ENCODE peak calls at places on chromosomes 11 and 22, in four cellular contexts. N is PC-9, I is fibroblast of lung, S is thoracic aorta. U is an unnamed sample.

GRCh38 chr11:78645226-78646202 is 70.8 kb upstream of the NARS2 start:
- DNase-seq in N (peak; percentile 54), I (peak; percentile 47), S (no peak), U (peak; percentile 53)

GRCh38 chr11:115425816-115426215 is 78.4 kb downstream of the CADM1 start:
- DNase-seq in N (no peak), I (no peak), S (no peak), U (no peak)

GRCh38 chr11:18352581-18352980 is 30.2 kb downstream of the GTF2H1 start:
- DNase-seq in N (no peak), I (peak; percentile 29), S (no peak), U (no peak)

GRCh38 chr11:119316017-119316728 is 757 bp downstream of the MCAM start:
- DNase-seq in N (no peak), I (peak; percentile 20), S (peak; percentile 76), U (no peak)

GRCh38 chr11:130115218-130115617 is 44.4 kb upstream of the ST14 start:
- DNase-seq in N (peak; percentile 55), I (peak; percentile 50), S (no peak), U (no peak)

GRCh38 chr11:121071456-121072236 is 29.4 kb upstream of the TECTA start:
- DNase-seq in N (no peak), I (no peak), S (no peak), U (no peak)

GRCh38 chr11:47220401-47220821 is 5.6 kb downstream of the DDB2 start:
- DNase-seq in N (peak; percentile 48), I (peak; percentile 69), S (no peak), U (no peak)

GRCh38 chr11:57323503-57324153 is 1.1 kb downstream of the TNKS1BP1 start:
- DNase-seq in N (no peak), I (peak; percentile 30), S (no peak), U (no peak)

GRCh38 chr11:76445122-76446084 is 585 bp downstream of the EMSY start:
- DNase-seq in N (peak; percentile 77), I (peak; percentile 93), S (peak; percentile 46), U (peak; percentile 57)

GRCh38 chr11:78310500-78310909 is 107.1 kb downstream of the GAB2 start:
- DNase-seq in N (no peak), I (peak; percentile 49), S (peak; percentile 33), U (no peak)

GRCh38 chr22:31969789-31970489 is 25.6 kb downstream of the YWHAH start:
- DNase-seq in N (peak; percentile 81), I (peak; percentile 62), S (no peak), U (peak; percentile 66)

GRCh38 chr11:71129624-71130023 is 122.8 kb downstream of the SHANK2 start:
- DNase-seq in N (no peak), I (peak; percentile 27), S (no peak), U (peak; percentile 73)

GRCh38 chr11:5618807-5619206 is 6.0 kb upstream of the TRIM34 start:
- DNase-seq in N (peak; percentile 69), I (peak; percentile 86), S (no peak), U (peak; percentile 49)

GRCh38 chr11:73950869-73951710 is at the start of gene DNAJB13:
- DNase-seq in N (peak; percentile 47), I (peak; percentile 49), S (no peak), U (peak; percentile 27)

GRCh38 chr11:6638437-6638836 is 17.2 kb downstream of the DCHS1 start:
- DNase-seq in N (no peak), I (no peak), S (no peak), U (no peak)

GRCh38 chr11:69538840-69539239 is 57.4 kb downstream of the LINC01488 start:
- DNase-seq in N (no peak), I (no peak), S (no peak), U (no peak)

GRCh38 chr11:22456993-22457748 is 119.0 kb downstream of the SLC17A6 start:
- DNase-seq in N (peak; percentile 51), I (no peak), S (no peak), U (peak; percentile 86)

GRCh38 chr11:5102246-5102645 is 32.9 kb downstream of the OR52E1 start:
- DNase-seq in N (no peak), I (no peak), S (no peak), U (no peak)

GRCh38 chr11:66183581-66184048 is 84.8 kb upstream of the RAB1B start:
- DNase-seq in N (no peak), I (no peak), S (no peak), U (no peak)

GRCh38 chr22:41876275-41876674 is 38.6 kb downstream of the SHISA8 start:
- DNase-seq in N (no peak), I (no peak), S (no peak), U (no peak)

GRCh38 chr22:24326266-24326665 is 55.6 kb downstream of the SPECC1L start:
- DNase-seq in N (no peak), I (no peak), S (no peak), U (no peak)

GRCh38 chr11:128342511-128343133 is 244.7 kb downstream of the ETS1 start:
- DNase-seq in N (peak; percentile 99), I (peak; percentile 81), S (no peak), U (peak; percentile 58)

GRCh38 chr22:23264610-23265388 is 84.5 kb downstream of the BCR start:
- DNase-seq in N (peak; percentile 58), I (no peak), S (no peak), U (no peak)

GRCh38 chr11:68432874-68433273 is 27.7 kb upstream of the PPP6R3 start:
- DNase-seq in N (no peak), I (no peak), S (no peak), U (no peak)

GRCh38 chr11:34512810-34513673 is 552 bp downstream of the ELF5 start:
- DNase-seq in N (peak; percentile 73), I (peak; percentile 33), S (no peak), U (no peak)

GRCh38 chr11:27254744-27255446 is 108.1 kb downstream of the CCDC34 start:
- DNase-seq in N (no peak), I (peak; percentile 94), S (no peak), U (no peak)

GRCh38 chr22:42227435-42227834 is 43.0 kb downstream of the TCF20 start:
- DNase-seq in N (no peak), I (no peak), S (no peak), U (no peak)

GRCh38 chr11:93468286-93468685 is 74.9 kb downstream of the SMCO4 start:
- DNase-seq in N (no peak), I (no peak), S (no peak), U (no peak)

GRCh38 chr22:35752172-35752832 is 34.6 kb downstream of the APOL5 start:
- DNase-seq in N (no peak), I (no peak), S (no peak), U (no peak)

GRCh38 chr22:43992331-43992821 is 31.7 kb upstream of the PARVB start:
- DNase-seq in N (peak; percentile 31), I (peak; percentile 72), S (no peak), U (no peak)

GRCh38 chr11:59273008-59273841 is 60.5 kb upstream of the MPEG1 start:
- DNase-seq in N (peak; percentile 94), I (no peak), S (no peak), U (peak; percentile 68)

GRCh38 chr11:128624269-128625170 is 37.2 kb upstream of the ETS1 start:
- DNase-seq in N (peak; percentile 62), I (no peak), S (no peak), U (no peak)

GRCh38 chr11:74634537-74634936 is 42.2 kb downstream of the POLD3 start:
- DNase-seq in N (peak; percentile 56), I (peak; percentile 65), S (no peak), U (peak; percentile 87)

GRCh38 chr22:30860176-30861105 is 108.1 kb downstream of the MORC2 start:
- DNase-seq in N (no peak), I (no peak), S (no peak), U (no peak)

GRCh38 chr22:30246962-30247376 is 410 bp upstream of the LIF start:
- DNase-seq in N (no peak), I (no peak), S (no peak), U (no peak)

GRCh38 chr11:84193706-84194105 is 907.5 kb upstream of the CCDC90B start:
- DNase-seq in N (no peak), I (no peak), S (no peak), U (no peak)

GRCh38 chr22:29641052-29641780 is 37.8 kb downstream of the NF2 start:
- DNase-seq in N (no peak), I (no peak), S (no peak), U (no peak)

GRCh38 chr11:80118071-80118470 is 677.2 kb upstream of the TENM4 start:
- DNase-seq in N (no peak), I (no peak), S (no peak), U (no peak)

GRCh38 chr11:46273511-46274205 is 3.8 kb upstream of the CREB3L1 start:
- DNase-seq in N (peak; percentile 78), I (peak; percentile 24), S (no peak), U (no peak)

GRCh38 chr22:37610480-37611148 is 2.0 kb downstream of the GGA1 start:
- DNase-seq in N (peak; percentile 9), I (no peak), S (no peak), U (no peak)
- H3K27ac ChIP-seq in N (no peak overlapping the region), I (no peak overlapping the region), S (no peak overlapping the region), U (no peak overlapping the region)

GRCh38 chr22:37744589-37744988 is 47.7 kb downstream of the TRIOBP start:
- DNase-seq in N (no peak), I (no peak), S (no peak), U (no peak)
- H3K27ac ChIP-seq in N (no peak overlapping the region), I (no peak overlapping the region), S (no peak overlapping the region), U (no peak overlapping the region)

GRCh38 chr11:414333-414857 is 404 bp downstream of the SIGIRR start:
- DNase-seq in N (no peak), I (no peak), S (no peak), U (no peak)

GRCh38 chr11:416757-417621 is 2.2 kb upstream of the SIGIRR start:
- DNase-seq in N (peak; percentile 37), I (no peak), S (no peak), U (no peak)

GRCh38 chr11:415640-416041 is 842 bp upstream of the SIGIRR start:
- DNase-seq in N (no peak), I (no peak), S (no peak), U (no peak)

GRCh38 chr11:417652-418342 is 3.0 kb upstream of the SIGIRR start:
- DNase-seq in N (no peak), I (no peak), S (no peak), U (no peak)

GRCh38 chr11:416051-416756 is 1.4 kb upstream of the SIGIRR start:
- DNase-seq in N (no peak), I (no peak), S (no peak), U (no peak)
- H3K27ac ChIP-seq in N (no peak overlapping the region), I (no peak overlapping the region), S (peak overlapping the region; percentile 38), U (peak overlapping the region; percentile 31)

DNA sequence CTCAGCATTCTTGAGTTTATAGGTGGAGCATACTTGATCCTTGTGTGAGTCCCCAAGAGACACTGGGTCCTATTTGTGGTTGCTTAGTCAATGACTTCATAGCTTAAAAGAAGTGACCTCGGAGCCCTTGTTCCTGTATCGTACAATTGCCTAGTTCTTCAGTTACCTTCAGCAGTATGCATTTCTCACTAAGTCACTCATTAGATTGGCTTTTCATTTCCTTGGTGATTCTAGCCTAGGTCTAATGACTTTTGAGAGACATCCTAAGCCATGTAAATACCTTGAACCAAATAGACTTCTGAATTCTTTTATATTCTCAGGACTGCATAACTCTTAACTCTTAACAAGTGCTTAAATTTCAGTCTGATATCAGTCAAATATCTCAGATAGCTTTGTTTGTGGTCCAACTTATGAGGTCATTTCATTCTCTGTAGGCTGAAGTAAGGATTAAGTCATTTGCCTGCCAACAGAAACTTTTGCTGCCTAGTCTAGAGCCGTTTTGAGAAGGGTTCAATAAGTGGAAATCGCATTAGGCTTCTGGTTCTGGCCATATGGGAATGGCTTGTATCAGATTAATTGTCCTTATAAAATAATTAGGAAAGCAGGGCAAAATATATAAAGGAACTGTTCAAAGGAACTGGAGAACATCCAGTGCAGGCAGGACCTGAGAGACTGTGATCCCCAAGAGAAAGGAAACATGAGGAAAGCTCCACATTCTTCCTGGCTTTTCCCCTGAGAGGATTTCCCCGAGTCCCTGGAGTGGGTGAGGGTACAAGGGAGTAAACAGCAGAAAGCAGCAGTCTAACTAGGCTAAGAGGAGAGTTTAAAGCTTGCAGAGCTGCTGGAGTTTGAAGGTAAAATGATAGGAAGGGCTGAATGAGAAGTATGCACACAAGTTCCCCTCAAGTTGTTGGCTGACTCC is 39.9 kb downstream of the TRAF6 start:
- DNase-seq in N (no peak), I (peak; percentile 92), S (no peak), U (no peak)
- H3K27ac ChIP-seq in N (no peak overlapping the region), I (no peak overlapping the region), S (peak overlapping the region; percentile 28), U (no peak overlapping the region)

U was measured in epithelial cell of prostate.